ENCODE peak calls at places on chromosomes 11 and 22, in five cellular contexts. One of them, this sample, is unnamed. For H3K4me1, the result is how much of the 10 kb centered on the place peaks cover.

GRCh38 chr11:130068986-130069683 is 559 bp upstream of the APLP2 start:
- DNase-seq in heart right ventricle: peak
- DNase-seq in IMR-90: peak
- DNase-seq in lower lobe of right lung: no peak
- DNase-seq in A673: peak
- DNase-seq in this sample: peak

GRCh38 chr11:107301886-107302285 is 155.7 kb downstream of the CWF19L2 start:
- DNase-seq in IMR-90: no peak
- DNase-seq in lower lobe of right lung: no peak
- DNase-seq in A673: peak
- DNase-seq in heart right ventricle: no peak
- DNase-seq in this sample: no peak

GRCh38 chr22:45885171-45885840 is 91.7 kb downstream of the WNT7B start:
- DNase-seq in heart right ventricle: no peak
- DNase-seq in IMR-90: no peak
- DNase-seq in A673: no peak
- DNase-seq in lower lobe of right lung: peak
- DNase-seq in this sample: no peak

GRCh38 chr11:117511981-117512448 is 184.4 kb downstream of the CEP164 start:
- DNase-seq in heart right ventricle: no peak
- DNase-seq in lower lobe of right lung: no peak
- DNase-seq in A673: no peak
- DNase-seq in IMR-90: no peak
- DNase-seq in this sample: no peak

GRCh38 chr11:129312741-129313587 is 62.7 kb upstream of the BARX2 start:
- DNase-seq in heart right ventricle: no peak
- DNase-seq in lower lobe of right lung: no peak
- DNase-seq in A673: no peak
- DNase-seq in IMR-90: peak
- DNase-seq in this sample: no peak

GRCh38 chr11:125174057-125174456 is 9.5 kb downstream of the PKNOX2 start:
- DNase-seq in lower lobe of right lung: no peak
- DNase-seq in IMR-90: no peak
- DNase-seq in A673: no peak
- DNase-seq in heart right ventricle: no peak
- DNase-seq in this sample: no peak

GRCh38 chr11:78069465-78069864 is 5.8 kb downstream of the THRSP start:
- DNase-seq in heart right ventricle: peak
- DNase-seq in lower lobe of right lung: no peak
- DNase-seq in A673: no peak
- DNase-seq in IMR-90: no peak
- DNase-seq in this sample: peak

GRCh38 chr11:95358516-95359322 is 127.7 kb upstream of the SESN3 start:
- DNase-seq in lower lobe of right lung: no peak
- DNase-seq in heart right ventricle: peak
- DNase-seq in A673: no peak
- DNase-seq in IMR-90: no peak
- DNase-seq in this sample: no peak

GRCh38 chr11:122099345-122100045 is 16.5 kb downstream of the BLID start:
- DNase-seq in IMR-90: peak
- DNase-seq in heart right ventricle: no peak
- DNase-seq in A673: peak
- DNase-seq in lower lobe of right lung: no peak
- DNase-seq in this sample: no peak

GRCh38 chr11:124946735-124947141 is 7.3 kb upstream of the CCDC15 start:
- DNase-seq in lower lobe of right lung: no peak
- DNase-seq in A673: no peak
- DNase-seq in heart right ventricle: no peak
- DNase-seq in IMR-90: peak
- DNase-seq in this sample: no peak

GRCh38 chr11:14673824-14674432 is 30.3 kb downstream of the PDE3B start:
- DNase-seq in lower lobe of right lung: no peak
- DNase-seq in A673: no peak
- DNase-seq in IMR-90: no peak
- DNase-seq in heart right ventricle: no peak
- DNase-seq in this sample: no peak

GRCh38 chr22:36331306-36331911 is 56.4 kb downstream of the MYH9 start:
- DNase-seq in IMR-90: peak
- DNase-seq in lower lobe of right lung: peak
- DNase-seq in A673: peak
- DNase-seq in heart right ventricle: peak
- DNase-seq in this sample: peak

GRCh38 chr11:115724709-115725108 is 220.5 kb upstream of the CADM1 start:
- DNase-seq in A673: no peak
- DNase-seq in heart right ventricle: no peak
- DNase-seq in IMR-90: peak
- DNase-seq in lower lobe of right lung: no peak
- DNase-seq in this sample: no peak

GRCh38 chr11:100918551-100919500 is 210.8 kb downstream of the PGR start:
- DNase-seq in IMR-90: peak
- DNase-seq in A673: peak
- DNase-seq in heart right ventricle: peak
- DNase-seq in lower lobe of right lung: no peak
- DNase-seq in this sample: peak

GRCh38 chr11:23555085-23555484 is 694.8 kb upstream of the CCDC179 start:
- DNase-seq in heart right ventricle: no peak
- DNase-seq in IMR-90: peak
- DNase-seq in A673: no peak
- DNase-seq in lower lobe of right lung: no peak
- DNase-seq in this sample: no peak

GRCh38 chr11:61356701-61357100 is 5.0 kb downstream of the CYB561A3 start:
- DNase-seq in lower lobe of right lung: no peak
- DNase-seq in heart right ventricle: no peak
- DNase-seq in A673: no peak
- DNase-seq in IMR-90: no peak
- DNase-seq in this sample: peak

GRCh38 chr22:20965104-20965887 is 1.8 kb upstream of the AIFM3 start:
- DNase-seq in IMR-90: no peak
- DNase-seq in A673: no peak
- DNase-seq in heart right ventricle: no peak
- DNase-seq in lower lobe of right lung: no peak
- DNase-seq in this sample: peak
- H3K4me3 ChIP-seq in IMR-90: peak
- H3K4me3 ChIP-seq in A673: peak
- H3K4me3 ChIP-seq in heart right ventricle: peak
- H3K4me3 ChIP-seq in lower lobe of right lung: peak
- H3K4me3 ChIP-seq in this sample: no peak

GRCh38 chr22:17964647-17965046 is 59.7 kb downstream of the MICAL3 start:
- DNase-seq in A673: no peak
- DNase-seq in heart right ventricle: no peak
- DNase-seq in IMR-90: no peak
- DNase-seq in lower lobe of right lung: no peak
- DNase-seq in this sample: no peak

GRCh38 chr22:17964153-17964552 is 60.2 kb downstream of the MICAL3 start:
- DNase-seq in heart right ventricle: no peak
- DNase-seq in lower lobe of right lung: no peak
- DNase-seq in IMR-90: no peak
- DNase-seq in A673: no peak
- DNase-seq in this sample: no peak

GRCh38 chr22:17968126-17968525 is 56.2 kb downstream of the MICAL3 start:
- DNase-seq in A673: no peak
- DNase-seq in IMR-90: no peak
- DNase-seq in lower lobe of right lung: no peak
- DNase-seq in heart right ventricle: no peak
- DNase-seq in this sample: no peak

GRCh38 chr22:17965538-17966402 is 58.6 kb downstream of the MICAL3 start:
- DNase-seq in heart right ventricle: no peak
- DNase-seq in A673: no peak
- DNase-seq in lower lobe of right lung: no peak
- DNase-seq in IMR-90: no peak
- DNase-seq in this sample: no peak

DNA sequence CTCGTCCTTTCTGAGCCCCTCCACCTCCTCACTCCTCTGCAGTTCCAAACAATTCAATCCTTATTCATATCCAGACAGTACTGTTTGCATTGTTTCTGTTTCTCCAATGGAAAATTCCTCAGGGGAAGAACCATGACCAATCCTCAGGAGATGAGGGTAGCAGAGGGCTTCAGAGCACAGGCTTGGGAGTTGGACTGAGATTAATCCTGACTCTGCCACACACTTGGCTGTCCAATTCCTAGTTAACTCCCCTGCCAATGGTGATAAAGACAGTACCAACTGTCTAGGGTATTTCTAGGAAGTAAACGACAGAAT is 58.0 kb downstream of the MICAL3 start:
- DNase-seq in lower lobe of right lung: no peak
- DNase-seq in A673: no peak
- DNase-seq in IMR-90: no peak
- DNase-seq in heart right ventricle: no peak
- DNase-seq in this sample: no peak
- H3K4me1 ChIP-seq in lower lobe of right lung: under half
- H3K4me1 ChIP-seq in A673: under half
- H3K4me1 ChIP-seq in IMR-90: under half
- H3K4me1 ChIP-seq in heart right ventricle: under half
- H3K4me1 ChIP-seq in this sample: under half

DNA sequence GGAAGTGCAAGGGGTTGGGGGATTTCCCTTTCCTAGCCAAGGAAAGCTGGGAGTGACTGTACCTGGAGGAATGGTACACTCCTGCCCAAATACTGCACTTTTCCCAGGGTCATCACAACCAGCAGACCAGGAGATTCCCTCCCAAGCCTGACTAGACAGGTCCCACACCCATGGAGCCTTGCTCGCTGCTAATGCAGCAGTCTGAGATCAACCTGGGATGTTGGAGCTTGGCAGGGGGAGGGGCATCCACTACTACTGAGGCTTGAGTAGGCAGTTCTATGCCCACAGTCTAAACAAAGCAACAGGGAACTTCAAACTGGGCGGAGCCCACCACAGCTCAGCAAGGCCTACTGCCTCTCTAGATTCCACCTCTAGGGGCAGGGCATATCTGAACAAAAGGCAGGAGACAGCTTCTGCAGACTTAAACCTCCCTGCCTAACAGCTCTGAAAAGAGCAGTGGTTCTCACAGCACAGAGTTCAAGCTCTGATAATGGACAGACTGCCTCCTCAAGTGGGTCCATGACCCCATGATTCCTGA is 58.5 kb downstream of the SLC22A9 start:
- DNase-seq in IMR-90: no peak
- DNase-seq in heart right ventricle: no peak
- DNase-seq in lower lobe of right lung: no peak
- DNase-seq in A673: no peak
- DNase-seq in this sample: no peak
- TF ChIP-seq CTCF in IMR-90: no peak
- TF ChIP-seq CTCF in heart right ventricle: no peak
- TF ChIP-seq CTCF in lower lobe of right lung: no peak
- TF ChIP-seq CTCF in A673: no peak
- TF ChIP-seq CTCF in this sample: no peak

GRCh38 chr11:63945482-63946163 is 6.8 kb downstream of the NAA40 start:
- DNase-seq in lower lobe of right lung: peak
- DNase-seq in IMR-90: peak
- DNase-seq in A673: peak
- DNase-seq in heart right ventricle: peak
- DNase-seq in this sample: no peak

GRCh38 chr11:63942803-63943202 is 4.0 kb downstream of the NAA40 start:
- DNase-seq in lower lobe of right lung: no peak
- DNase-seq in A673: no peak
- DNase-seq in IMR-90: no peak
- DNase-seq in heart right ventricle: no peak
- DNase-seq in this sample: no peak

GRCh38 chr11:63941901-63942300 is 3.1 kb downstream of the NAA40 start:
- DNase-seq in lower lobe of right lung: no peak
- DNase-seq in IMR-90: no peak
- DNase-seq in A673: no peak
- DNase-seq in heart right ventricle: no peak
- DNase-seq in this sample: no peak

GRCh38 chr11:63940786-63941185 is 2.0 kb downstream of the NAA40 start:
- DNase-seq in heart right ventricle: no peak
- DNase-seq in A673: no peak
- DNase-seq in lower lobe of right lung: no peak
- DNase-seq in IMR-90: no peak
- DNase-seq in this sample: no peak

GRCh38 chr11:63944987-63945386 is 6.2 kb downstream of the NAA40 start:
- DNase-seq in A673: no peak
- DNase-seq in IMR-90: no peak
- DNase-seq in lower lobe of right lung: no peak
- DNase-seq in heart right ventricle: peak
- DNase-seq in this sample: no peak
- H3K4me3 ChIP-seq in A673: no peak
- H3K4me3 ChIP-seq in IMR-90: no peak
- H3K4me3 ChIP-seq in lower lobe of right lung: no peak
- H3K4me3 ChIP-seq in heart right ventricle: no peak
- H3K4me3 ChIP-seq in this sample: no peak

DNA sequence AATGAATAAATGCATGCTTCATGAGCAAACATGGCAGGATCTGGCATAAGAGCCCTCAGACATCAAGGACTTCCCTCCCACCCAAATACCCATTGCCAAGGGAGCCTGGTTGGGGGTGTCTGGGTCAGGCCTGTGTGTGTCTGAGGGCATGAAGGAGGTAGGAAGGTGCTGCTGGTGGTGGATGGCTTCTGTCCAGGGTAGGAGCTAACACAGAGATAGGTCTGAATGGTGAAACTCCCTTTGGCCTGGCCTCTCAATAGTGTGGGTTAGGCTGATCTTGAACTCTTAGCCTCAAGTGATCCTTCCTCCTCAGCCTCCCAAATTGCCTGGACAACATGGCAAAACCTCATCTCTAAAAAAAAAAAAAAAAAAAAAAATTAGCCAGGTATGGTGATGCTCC is 2.8 kb downstream of the AMPD3 start:
- DNase-seq in IMR-90: no peak
- DNase-seq in lower lobe of right lung: no peak
- DNase-seq in heart right ventricle: no peak
- DNase-seq in A673: no peak
- DNase-seq in this sample: no peak
- H3K4me1 ChIP-seq in IMR-90: under half
- H3K4me1 ChIP-seq in lower lobe of right lung: under half
- H3K4me1 ChIP-seq in heart right ventricle: under half
- H3K4me1 ChIP-seq in A673: under half
- H3K4me1 ChIP-seq in this sample: under half

DNA sequence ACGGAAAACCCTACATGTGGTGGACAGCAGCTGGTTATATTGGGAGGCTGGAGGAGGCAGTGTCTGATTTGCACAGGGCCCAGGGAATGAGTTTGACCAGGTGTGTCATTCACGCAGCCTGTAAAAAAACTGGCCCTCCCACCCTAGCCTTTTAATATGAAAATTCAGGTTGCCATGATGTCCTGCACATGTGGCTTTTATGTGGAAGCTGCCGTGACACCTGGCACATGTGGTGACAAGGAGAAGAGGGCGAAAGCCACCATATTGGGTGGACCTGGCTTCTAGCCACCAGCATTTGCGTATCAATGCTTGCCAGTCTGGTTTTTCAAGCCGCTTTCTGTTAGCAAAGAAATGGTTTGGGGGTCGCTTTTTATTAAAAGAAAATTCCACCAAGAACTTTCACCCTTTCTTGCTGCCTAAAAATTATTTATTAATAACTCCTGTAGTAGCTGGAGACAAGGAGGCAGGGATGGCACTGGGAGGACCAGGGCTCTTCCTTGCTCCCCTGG is 43.4 kb downstream of the ZNF280B start:
- DNase-seq in heart right ventricle: no peak
- DNase-seq in IMR-90: no peak
- DNase-seq in A673: no peak
- DNase-seq in lower lobe of right lung: no peak
- DNase-seq in this sample: no peak
- TF ChIP-seq CTCF in heart right ventricle: no peak
- TF ChIP-seq CTCF in IMR-90: no peak
- TF ChIP-seq CTCF in A673: no peak
- TF ChIP-seq CTCF in lower lobe of right lung: no peak
- TF ChIP-seq CTCF in this sample: no peak

GRCh38 chr22:33493476-33494205 is 426.6 kb downstream of the LARGE1 start:
- DNase-seq in lower lobe of right lung: no peak
- DNase-seq in A673: no peak
- DNase-seq in heart right ventricle: no peak
- DNase-seq in IMR-90: no peak
- DNase-seq in this sample: no peak
- H3K4me3 ChIP-seq in lower lobe of right lung: no peak
- H3K4me3 ChIP-seq in A673: no peak
- H3K4me3 ChIP-seq in heart right ventricle: no peak
- H3K4me3 ChIP-seq in IMR-90: no peak
- H3K4me3 ChIP-seq in this sample: no peak

GRCh38 chr11:33725496-33725895 is 10.7 kb downstream of the CD59 start:
- DNase-seq in lower lobe of right lung: no peak
- DNase-seq in IMR-90: no peak
- DNase-seq in heart right ventricle: no peak
- DNase-seq in A673: no peak
- DNase-seq in this sample: no peak
- H3K4me1 ChIP-seq in lower lobe of right lung: half or more
- H3K4me1 ChIP-seq in IMR-90: under half
- H3K4me1 ChIP-seq in heart right ventricle: half or more
- H3K4me1 ChIP-seq in A673: under half
- H3K4me1 ChIP-seq in this sample: under half